ENCODE peak calls at places on chromosomes 13 and 19, in four cellular contexts. U is K562, K is GM12878, J is HL-60. O is an unnamed sample.

GRCh38 chr13:41649659-41650058 is 192.3 kb downstream of the RGCC start:
- DNase-seq in K (no peak), J (no peak), U (peak; percentile 24), O (no peak)

GRCh38 chr13:75038315-75038881 is 443.6 kb downstream of the TBC1D4 start:
- DNase-seq in J (no peak), K (no peak), U (no peak), O (no peak)

GRCh38 chr13:23086951-23087350 is 93.8 kb upstream of the SGCG start:
- DNase-seq in K (no peak), U (no peak), J (no peak), O (no peak)

GRCh38 chr19:2186071-2186846 is 22.5 kb downstream of the DOT1L start:
- DNase-seq in U (no peak), K (no peak), J (no peak), O (no peak)

GRCh38 chr19:54190942-54191670 is at the start of gene TSEN34:
- DNase-seq in J (no peak), K (no peak), U (peak; percentile 77), O (peak; percentile 76)

GRCh38 chr13:110012102-110012739 is 225.8 kb upstream of the IRS2 start:
- DNase-seq in U (no peak), J (no peak), K (no peak), O (no peak)

GRCh38 chr19:54189020-54189667 is at the start of gene MBOAT7:
- DNase-seq in J (no peak), U (peak; percentile 74), K (no peak), O (peak; percentile 87)

GRCh38 chr19:4304509-4305252 is at the start of gene FSD1:
- DNase-seq in U (peak; percentile 95), J (no peak), K (no peak), O (peak; percentile 99)

GRCh38 chr19:41363371-41363752 is 587 bp downstream of the B9D2 start:
- DNase-seq in J (no peak), K (no peak), U (no peak), O (no peak)

GRCh38 chr13:97255515-97255999 is 33.4 kb downstream of the MBNL2 start:
- DNase-seq in U (no peak), K (no peak), J (no peak), O (no peak)

GRCh38 chr13:97254809-97255208 is 32.7 kb downstream of the MBNL2 start:
- DNase-seq in J (no peak), U (no peak), K (no peak), O (no peak)

GRCh38 chr13:97257228-97257755 is 35.2 kb downstream of the MBNL2 start:
- DNase-seq in J (no peak), K (no peak), U (no peak), O (no peak)

GRCh38 chr13:97257800-97258799 is 36.0 kb downstream of the MBNL2 start:
- DNase-seq in U (peak; percentile 65), J (no peak), K (peak; percentile 37), O (no peak)

GRCh38 chr13:97256343-97256783 is 34.2 kb downstream of the MBNL2 start:
- DNase-seq in U (peak; percentile 36), K (no peak), J (no peak), O (no peak)
- TF ChIP-seq SPI1 in U (no peak), K (no peak), J (no peak), O (no peak)

GRCh38 chr13:50676602-50677001 is 166.9 kb downstream of the DLEU7 start:
- DNase-seq in U (no peak), K (no peak), J (peak; percentile 18), O (no peak)

GRCh38 chr13:50678464-50679162 is 164.9 kb downstream of the DLEU7 start:
- DNase-seq in U (no peak), K (no peak), J (no peak), O (no peak)

GRCh38 chr13:50682002-50682401 is 161.5 kb downstream of the DLEU7 start:
- DNase-seq in J (no peak), K (no peak), U (no peak), O (no peak)

GRCh38 chr13:50679321-50679720 is 164.2 kb downstream of the DLEU7 start:
- DNase-seq in J (no peak), U (no peak), K (no peak), O (no peak)

DNA sequence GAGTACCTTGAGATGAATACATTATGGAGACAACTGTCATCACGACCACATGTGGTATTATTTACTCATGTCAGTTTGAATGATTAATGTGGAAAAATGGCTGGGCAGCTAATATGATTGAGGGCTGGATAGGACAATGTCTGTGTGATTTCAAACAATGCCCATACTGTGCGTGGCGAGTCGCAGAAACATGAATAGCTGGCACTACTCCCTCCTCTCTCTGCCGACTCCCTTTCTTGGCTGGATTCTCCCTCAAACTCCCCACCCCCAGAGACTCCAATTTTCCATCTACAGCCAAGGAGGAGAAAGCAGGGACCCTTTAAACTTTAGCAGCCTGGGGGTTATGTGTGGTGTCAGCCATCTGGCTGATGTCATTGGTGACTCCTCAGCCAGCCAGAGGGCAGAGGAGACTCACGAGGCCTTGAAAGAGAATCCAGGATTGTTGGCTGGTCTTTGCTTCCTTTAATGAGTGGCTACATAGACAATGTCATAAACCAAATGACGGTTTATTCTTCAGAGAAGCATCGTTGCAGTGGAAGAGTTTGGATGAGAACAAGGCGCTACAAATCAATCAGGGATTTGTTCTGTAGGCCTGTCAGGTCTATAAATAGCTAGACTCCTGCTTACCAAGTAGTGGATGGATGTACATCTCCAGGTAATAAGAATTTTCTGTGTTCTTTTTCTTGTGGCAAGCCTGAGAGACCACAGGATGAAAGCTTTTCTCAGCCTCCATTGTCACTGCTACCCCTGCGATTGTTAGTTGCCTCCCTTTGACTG is 165.6 kb downstream of the DLEU7 start:
- DNase-seq in J (no peak), K (no peak), U (no peak), O (no peak)
- TF ChIP-seq SPI1 in J (no peak), K (no peak), U (no peak), O (no peak)

GRCh38 chr19:35122687-35123551 is 7.3 kb downstream of the FXYD3 start:
- DNase-seq in J (no peak), U (no peak), K (no peak), O (no peak)

GRCh38 chr19:35123573-35123972 is 8.0 kb downstream of the FXYD3 start:
- DNase-seq in K (no peak), U (no peak), J (no peak), O (no peak)

GRCh38 chr19:35125270-35125717 is 9.6 kb downstream of the LGI4 start:
- DNase-seq in U (no peak), K (no peak), J (no peak), O (no peak)

GRCh38 chr19:35125746-35126623 is 8.9 kb downstream of the LGI4 start:
- DNase-seq in U (no peak), K (no peak), J (no peak), O (no peak)

GRCh38 chr19:35124098-35125060 is 8.8 kb downstream of the FXYD3 start:
- DNase-seq in J (peak; percentile 39), U (peak; percentile 98), K (peak; percentile 76), O (peak; percentile 96)
- TF ChIP-seq SPI1 in J (no peak), U (no peak), K (no peak), O (no peak)

DNA sequence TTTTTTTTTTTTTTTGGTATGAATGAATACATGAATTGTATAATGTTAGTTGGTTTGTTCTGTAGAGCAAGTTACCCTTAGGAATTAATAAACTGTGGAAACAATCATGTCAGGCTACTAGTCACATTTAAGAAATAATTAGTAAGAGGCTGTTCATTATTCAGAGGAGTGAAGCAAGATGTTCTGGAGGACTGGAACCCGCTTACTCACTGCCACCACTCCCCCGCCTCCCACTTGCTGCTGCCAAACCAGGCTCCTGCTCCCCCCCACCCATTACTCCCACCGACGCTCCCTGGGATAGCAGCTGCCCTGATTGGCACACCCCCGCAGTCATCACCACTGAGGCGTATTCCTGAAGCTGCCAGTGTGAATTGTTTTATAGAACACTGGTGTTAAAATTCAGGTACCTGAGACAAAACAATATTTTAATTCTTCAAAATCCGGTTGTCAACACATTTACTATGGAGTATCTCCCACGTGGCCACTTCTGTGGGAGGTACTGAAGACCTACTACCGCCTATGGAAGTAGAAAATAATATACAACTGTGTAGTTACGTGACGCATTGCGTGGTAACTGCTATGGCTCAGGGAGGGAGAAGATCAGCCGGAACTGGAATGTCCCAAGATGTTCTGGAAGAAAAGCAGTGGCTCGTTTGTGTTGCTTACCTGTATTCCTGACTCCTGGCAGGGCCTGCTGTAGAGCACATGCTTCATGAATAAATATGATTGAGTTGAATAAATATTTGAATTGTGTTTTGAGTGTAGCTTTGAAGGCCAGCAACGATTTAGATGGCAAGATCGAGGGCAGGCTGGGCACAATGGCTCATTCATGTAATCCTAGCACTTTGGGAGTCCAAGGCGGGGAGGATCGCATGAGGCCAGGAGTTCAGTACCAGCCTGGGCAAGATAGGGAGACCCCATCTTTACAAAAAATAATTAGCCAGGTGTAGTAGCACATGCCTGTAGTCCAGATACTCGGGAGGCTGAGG is 1.7 kb downstream of the DPY19L3 start:
- DNase-seq in U (peak; percentile 54), J (no peak), K (no peak), O (no peak)
- TF ChIP-seq SPI1 in U (no peak), J (no peak), K (no peak), O (no peak)

GRCh38 chr13:111183959-111184684 is 69.0 kb downstream of the ARHGEF7 start:
- DNase-seq in K (no peak), U (no peak), J (no peak), O (no peak)
- TF ChIP-seq SPI1 in K (no peak), U (no peak), J (no peak), O (no peak)

GRCh38 chr19:11130824-11131455 is 24.6 kb downstream of the SPC24 start:
- DNase-seq in U (peak; percentile 72), J (peak; percentile 79), K (no peak), O (peak; percentile 86)
- TF ChIP-seq SPI1 in U (peak; percentile 33), J (peak; percentile 37), K (no peak), O (peak; percentile 43)

DNA sequence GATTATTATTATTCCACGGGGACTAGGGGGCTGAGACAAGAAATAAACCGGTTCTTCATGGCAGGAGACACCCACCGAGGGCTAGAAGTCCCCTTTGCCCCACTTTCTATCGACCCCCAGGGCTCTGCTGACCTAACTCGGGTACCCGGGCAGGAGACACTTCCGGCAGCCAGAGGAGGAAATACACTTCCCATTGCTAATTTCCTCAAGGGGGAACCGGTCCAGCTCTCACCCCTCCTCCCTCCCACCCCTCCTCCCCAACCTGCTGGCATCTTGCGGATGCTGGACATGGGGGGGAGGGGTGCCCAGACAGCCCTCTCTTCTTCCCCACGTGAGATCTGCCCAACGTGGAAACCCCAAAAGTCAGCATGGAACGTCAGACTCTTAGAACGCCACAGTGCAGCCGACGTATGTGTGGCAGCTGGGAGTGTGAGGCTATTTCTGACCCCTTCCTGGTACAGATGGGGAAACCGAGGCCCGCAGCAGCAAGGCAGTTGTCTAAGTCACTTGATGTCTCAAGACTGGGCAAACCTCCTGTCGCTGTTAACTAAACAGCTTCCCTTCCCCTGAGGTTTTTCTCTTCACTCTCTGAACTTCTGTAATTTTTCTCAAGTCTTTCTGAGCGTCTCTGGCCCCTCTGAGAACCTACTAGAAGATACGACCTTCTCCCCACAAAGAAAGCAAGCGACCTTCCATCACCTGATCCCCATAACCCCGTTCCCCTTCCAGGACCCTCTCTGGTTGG is 3.6 kb downstream of the GPR4 start:
- DNase-seq in K (no peak), U (no peak), J (peak; percentile 39), O (no peak)
- TF ChIP-seq SPI1 in K (no peak), U (no peak), J (no peak), O (no peak)

GRCh38 chr13:107518292-107518691 is 697.0 kb downstream of the LIG4 start:
- DNase-seq in J (no peak), K (no peak), U (no peak), O (no peak)
- TF ChIP-seq SPI1 in J (no peak), K (no peak), U (no peak), O (no peak)